ENCODE peak calls at places on chromosome 22, in four cellular contexts. Q is fibroblast of pulmonary artery, C is fibroblast of mammary gland, R is IMR-90. T is an unnamed sample.

GRCh38 chr22:49303781-49304461 is 523.8 kb downstream of the BRD1 start:
- DNase-seq in Q (no peak), C (no peak), R (no peak), T (no peak)

GRCh38 chr22:23833911-23834317 is 4.9 kb downstream of the DERL3 start:
- DNase-seq in Q (no peak), R (no peak), C (no peak), T (no peak)

GRCh38 chr22:26671317-26672059 is 14.1 kb downstream of the MIAT start:
- DNase-seq in C (no peak), Q (no peak), R (no peak), T (peak; percentile 89)

GRCh38 chr22:44191036-44191454 is 10.3 kb downstream of the PARVG start:
- DNase-seq in Q (no peak), C (peak; percentile 9), R (no peak), T (peak; percentile 25)

GRCh38 chr22:19891350-19892248 is 36.9 kb upstream of the GNB1L start:
- DNase-seq in R (peak; percentile 89), C (peak; percentile 84), Q (peak; percentile 79), T (peak; percentile 90)

GRCh38 chr22:36850682-36851081 is 10.1 kb upstream of the NCF4 start:
- DNase-seq in C (no peak), R (no peak), Q (no peak), T (no peak)

GRCh38 chr22:50698546-50698945 is 25.9 kb downstream of the SHANK3 start:
- DNase-seq in C (no peak), Q (no peak), R (no peak), T (no peak)

GRCh38 chr22:25395915-25396314 is 168.6 kb upstream of the GRK3 start:
- DNase-seq in Q (no peak), R (no peak), C (no peak), T (no peak)

GRCh38 chr22:36144886-36145541 is 15.5 kb downstream of the APOL3 start:
- DNase-seq in Q (peak; percentile 88), C (peak; percentile 76), R (peak; percentile 69), T (peak; percentile 42)

GRCh38 chr22:49825944-49826602 is 1.6 kb downstream of the BRD1 start:
- DNase-seq in Q (peak; percentile 22), C (peak; percentile 70), R (peak; percentile 72), T (peak; percentile 63)

GRCh38 chr22:19419464-19420178 is 11.9 kb downstream of the HIRA start:
- DNase-seq in Q (peak; percentile 28), R (peak; percentile 17), C (no peak), T (no peak)

GRCh38 chr22:36724836-36725235 is 21.3 kb upstream of the CACNG2 start:
- DNase-seq in C (no peak), Q (no peak), R (no peak), T (no peak)

GRCh38 chr22:37183432-37184379 is 4.3 kb downstream of the C1QTNF6 start:
- DNase-seq in R (no peak), Q (no peak), C (no peak), T (no peak)

GRCh38 chr22:20169253-20169822 is 18.5 kb upstream of the CCDC188 start:
- DNase-seq in R (no peak), C (no peak), Q (no peak), T (no peak)

GRCh38 chr22:47372596-47373385 is 610.3 kb downstream of the TBC1D22A start:
- DNase-seq in Q (no peak), C (no peak), R (no peak), T (no peak)

GRCh38 chr22:43230983-43231723 is 44.2 kb upstream of the TTLL12 start:
- DNase-seq in Q (peak; percentile 51), C (peak; percentile 32), R (peak; percentile 28), T (peak; percentile 56)

GRCh38 chr22:41369089-41369745 is 12.5 kb upstream of the TEF start:
- DNase-seq in Q (no peak), R (no peak), C (no peak), T (no peak)

GRCh38 chr22:19754701-19755144 is 5.9 kb upstream of the TBX1 start:
- DNase-seq in R (no peak), C (no peak), Q (no peak), T (no peak)

GRCh38 chr22:49623176-49623575 is 204.5 kb downstream of the BRD1 start:
- DNase-seq in R (no peak), Q (no peak), C (no peak), T (no peak)

GRCh38 chr22:43235445-43236400 is 48.8 kb upstream of the TTLL12 start:
- DNase-seq in Q (no peak), R (no peak), C (no peak), T (no peak)

GRCh38 chr22:49727881-49728563 is 99.7 kb downstream of the BRD1 start:
- DNase-seq in C (no peak), Q (no peak), R (no peak), T (no peak)

GRCh38 chr22:50303848-50304527 is 3.5 kb downstream of the PLXNB2 start:
- DNase-seq in Q (no peak), C (peak; percentile 19), R (no peak), T (peak; percentile 57)

GRCh38 chr22:26805131-26805530 is 147.7 kb downstream of the MIAT start:
- DNase-seq in C (no peak), Q (no peak), R (peak; percentile 28), T (peak; percentile 42)

GRCh38 chr22:26650722-26651421 is 6.5 kb upstream of the MIAT start:
- DNase-seq in R (no peak), C (no peak), Q (no peak), T (no peak)

DNA sequence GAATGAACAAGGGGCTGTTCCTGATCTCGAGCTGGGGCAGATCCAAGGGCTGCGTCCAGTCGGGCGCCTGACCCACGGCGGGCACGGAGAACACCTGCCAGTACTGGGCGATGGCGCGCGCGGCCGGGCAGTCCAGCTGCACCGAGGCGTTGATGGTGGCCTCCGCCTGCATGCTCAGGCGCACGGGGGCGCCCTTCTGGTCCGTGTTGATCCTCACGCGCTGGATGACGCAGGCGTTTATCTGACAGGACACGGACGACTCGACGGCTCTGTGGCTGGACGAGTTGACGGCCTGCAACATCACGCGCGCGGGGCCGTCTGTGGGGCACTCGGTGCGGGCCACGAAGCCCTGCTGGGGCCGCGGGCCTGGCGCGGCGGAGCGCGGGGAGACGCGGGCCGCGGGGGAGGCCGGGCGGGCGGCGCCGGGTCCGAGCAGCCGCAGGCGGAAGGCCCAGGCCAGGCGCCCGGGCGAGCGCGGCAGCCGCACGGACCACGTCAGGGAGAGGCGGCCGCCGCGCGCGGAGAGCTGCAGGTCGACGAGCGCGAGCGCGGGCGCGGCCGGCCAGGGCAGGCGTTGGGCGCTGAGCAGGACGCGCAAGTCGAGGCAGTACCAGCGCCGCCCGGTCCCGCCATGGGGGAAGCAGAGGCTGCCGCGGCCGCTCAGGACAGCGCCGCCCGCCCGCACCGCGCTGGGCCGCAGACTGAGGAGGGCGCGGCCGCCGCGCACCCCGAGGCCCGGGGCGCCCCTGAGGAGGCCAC is 515 bp downstream of the PKDREJ start:
- DNase-seq in R (peak; percentile 35), C (peak; percentile 65), Q (peak; percentile 59), T (peak; percentile 58)
- H3K4me3 ChIP-seq in R (no peak overlapping the region), C (no peak overlapping the region), Q (no peak overlapping the region), T (no peak overlapping the region)

GRCh38 chr22:28481725-28482124 is 197.9 kb downstream of the TTC28 start:
- DNase-seq in Q (no peak), R (no peak), C (no peak), T (no peak)

GRCh38 chr22:28479912-28480311 is 199.7 kb downstream of the TTC28 start:
- DNase-seq in Q (no peak), R (peak; percentile 27), C (no peak), T (no peak)

GRCh38 chr22:28484662-28485061 is 195.0 kb downstream of the TTC28 start:
- DNase-seq in C (no peak), R (no peak), Q (no peak), T (no peak)
- H3K4me3 ChIP-seq in C (no peak overlapping the region), R (no peak overlapping the region), Q (no peak overlapping the region), T (no peak overlapping the region)

DNA sequence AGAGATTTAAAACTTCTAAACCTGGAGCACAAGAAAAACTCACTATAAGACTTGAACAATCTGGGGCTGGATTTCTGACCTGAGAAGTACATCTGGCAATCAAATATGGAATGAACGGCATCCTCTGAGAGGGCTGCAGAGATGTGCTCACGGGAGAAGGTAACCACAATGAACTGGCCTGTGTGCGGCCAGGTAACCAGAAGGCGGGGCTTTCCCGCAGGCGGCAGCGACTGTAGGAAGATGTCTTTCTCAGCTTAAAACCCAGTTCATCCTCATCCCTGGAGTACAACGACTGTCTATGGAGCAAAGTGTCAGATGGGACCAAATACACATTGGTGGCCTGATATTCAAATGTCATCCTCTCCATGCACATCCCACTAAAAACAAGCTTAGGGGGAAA is 24.5 kb downstream of the MICAL3 start:
- DNase-seq in R (no peak), C (no peak), Q (no peak), T (peak; percentile 43)
- H3K4me3 ChIP-seq in R (peak overlapping the region; percentile 86), C (peak overlapping the region; percentile 66), Q (peak overlapping the region; percentile 74), T (peak overlapping the region; percentile 67)

GRCh38 chr22:39943941-39944624 is 16.1 kb upstream of the TMA7B start:
- DNase-seq in Q (no peak), C (no peak), R (no peak), T (no peak)
- H3K4me3 ChIP-seq in Q (no peak overlapping the region), C (no peak overlapping the region), R (no peak overlapping the region), T (no peak overlapping the region)

GRCh38 chr22:38335077-38335476 is 17.8 kb upstream of the CSNK1E start:
- DNase-seq in C (peak; percentile 58), Q (peak; percentile 44), R (peak; percentile 49), T (peak; percentile 73)
- H3K4me3 ChIP-seq in C (no peak overlapping the region), Q (no peak overlapping the region), R (no peak overlapping the region), T (no peak overlapping the region)

T was measured in epithelial cell of esophagus.